ENCODE peak calls at places on chromosome 22, in six cellular contexts. E is mucosa of descending colon, A is bronchial epithelial cell, O is lower lobe of right lung, W is progenitor cell of endocrine pancreas, U is IMR-90. D is an unnamed sample.

GRCh38 chr22:33844273-33844672 is 76.0 kb downstream of the LARGE1 start:
- DNase-seq in E (no peak), A (no peak), O (no peak), W (no peak), U (no peak), D (no peak)

GRCh38 chr22:24526191-24526590 is 28.7 kb downstream of the GUCD1 start:
- DNase-seq in E (no peak), A (no peak), O (no peak), W (no peak), U (peak; percentile 17), D (no peak)

GRCh38 chr22:42357221-42357620 is 75.0 kb downstream of the NFAM1 start:
- DNase-seq in E (no peak), A (peak; percentile 50), O (no peak), W (no peak), U (no peak), D (no peak)

GRCh38 chr22:48444320-48445112 is 1383.2 kb downstream of the BRD1 start:
- DNase-seq in E (no peak), A (no peak), O (peak; percentile 27), W (no peak), U (no peak), D (no peak)

GRCh38 chr22:24402460-24403192 is 24.8 kb upstream of the ADORA2A start:
- DNase-seq in E (peak; percentile 76), A (peak; percentile 94), O (no peak), W (no peak), U (peak; percentile 94), D (no peak)

GRCh38 chr22:45510376-45511232 is 7.9 kb downstream of the FBLN1 start:
- DNase-seq in E (peak; percentile 33), A (no peak), O (no peak), W (no peak), U (no peak), D (no peak)

GRCh38 chr22:19059481-19060278 is 62.5 kb downstream of the DGCR2 start:
- DNase-seq in E (no peak), A (no peak), O (peak; percentile 28), W (no peak), U (no peak), D (no peak)

GRCh38 chr22:44870021-44870420 is 117.6 kb downstream of the ARHGAP8 start:
- DNase-seq in E (peak; percentile 25), A (peak; percentile 75), O (no peak), W (no peak), U (peak; percentile 49), D (no peak)

GRCh38 chr22:46024136-46024840 is 47.3 kb upstream of the WNT7B start:
- DNase-seq in E (no peak), A (no peak), O (peak; percentile 14), W (no peak), U (no peak), D (no peak)

GRCh38 chr22:20305894-20306645 is 13.8 kb downstream of the DGCR6L start:
- DNase-seq in E (peak; percentile 40), A (no peak), O (peak; percentile 24), W (no peak), U (no peak), D (no peak)

GRCh38 chr22:48805516-48805915 is 1022.2 kb downstream of the BRD1 start:
- DNase-seq in E (no peak), A (no peak), O (no peak), W (no peak), U (no peak), D (no peak)

GRCh38 chr22:38350444-38351359 is 33.5 kb upstream of the CSNK1E start:
- DNase-seq in E (peak; percentile 29), A (no peak), O (no peak), W (no peak), U (no peak), D (no peak)

GRCh38 chr22:22865311-22866072 is 22.1 kb upstream of the IGLL5 start:
- DNase-seq in E (no peak), A (no peak), O (no peak), W (no peak), U (no peak), D (no peak)

GRCh38 chr22:20221421-20222340 is 46.4 kb downstream of the RTN4R start:
- DNase-seq in E (no peak), A (no peak), O (no peak), W (no peak), U (no peak), D (no peak)

GRCh38 chr22:19052941-19053551 is 69.2 kb downstream of the DGCR2 start:
- DNase-seq in E (no peak), A (no peak), O (peak; percentile 3), W (no peak), U (no peak), D (no peak)

GRCh38 chr22:40951795-40952602 is 821 bp downstream of the RBX1 start:
- DNase-seq in E (no peak), A (peak; percentile 17), O (no peak), W (no peak), U (peak; percentile 15), D (no peak)

GRCh38 chr22:42608481-42609361 is 6.0 kb downstream of the POLDIP3 start:
- DNase-seq in E (no peak), A (peak; percentile 39), O (no peak), W (no peak), U (peak; percentile 76), D (no peak)

GRCh38 chr22:18731075-18731666 is 119.5 kb upstream of the RIMBP3 start:
- DNase-seq in E (no peak), A (no peak), O (no peak), W (no peak), U (no peak), D (no peak)

DNA sequence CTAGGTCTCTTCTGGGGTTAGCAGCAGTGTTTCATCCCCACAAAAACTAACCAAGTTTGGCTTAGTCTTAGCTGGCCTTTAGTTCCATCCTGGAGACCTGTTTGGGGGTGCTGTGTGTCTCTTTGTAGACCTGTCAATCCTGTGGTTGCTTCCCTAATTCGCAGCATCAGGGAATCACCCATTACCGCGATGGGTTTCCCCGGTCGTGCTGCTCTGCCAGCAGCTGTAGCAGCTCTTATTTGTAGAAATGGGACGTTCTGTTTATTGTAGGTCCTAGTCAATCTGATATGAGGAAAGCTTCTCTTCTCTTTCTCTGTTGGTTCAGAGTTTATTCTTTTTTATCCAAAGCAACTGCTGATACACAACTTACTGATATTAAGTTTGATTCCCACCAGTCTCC is 91.6 kb downstream of the CECR2 start:
- DNase-seq in E (no peak), A (no peak), O (no peak), W (no peak), U (no peak), D (no peak)
- TF ChIP-seq CTCF in E (no peak), A (no peak), O (no peak), W (no peak), U (no peak), D (no peak)

DNA sequence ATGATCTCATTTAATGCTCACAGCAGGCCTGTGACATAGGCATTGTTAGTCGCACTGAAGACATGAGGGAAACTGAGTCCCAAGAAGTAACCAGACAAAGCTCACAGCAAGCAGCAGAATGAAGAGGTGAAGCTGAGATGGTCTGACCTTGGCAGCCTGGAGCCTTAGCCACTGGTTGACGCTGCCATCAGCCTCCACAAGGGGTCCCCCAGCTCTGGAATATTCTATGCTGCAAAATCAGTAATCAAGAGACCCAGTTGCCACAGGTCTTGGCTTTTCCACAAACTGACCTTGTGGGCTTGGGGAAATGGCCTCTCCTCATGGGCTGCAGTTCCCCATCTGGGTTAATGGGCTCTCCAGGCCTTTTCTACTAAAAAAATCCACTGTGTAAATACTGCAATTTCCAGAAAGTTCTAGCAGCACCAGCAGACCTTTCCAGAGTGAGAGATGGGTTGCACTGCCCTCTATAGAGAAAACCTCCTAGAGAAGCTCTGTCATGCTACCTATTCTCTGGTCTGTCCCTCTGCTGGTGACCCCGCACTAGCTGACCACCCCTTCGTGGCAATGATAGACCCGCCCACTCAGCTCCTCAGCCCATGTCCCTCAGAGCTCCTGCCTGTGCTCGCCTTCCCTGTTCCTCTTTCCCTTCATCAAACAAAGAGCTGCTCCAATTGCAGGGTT is 22.6 kb upstream of the ISX start:
- DNase-seq in E (no peak), A (no peak), O (no peak), W (no peak), U (no peak), D (peak; percentile 34)
- TF ChIP-seq CTCF in E (peak; percentile 26), A (no peak), O (no peak), W (no peak), U (no peak), D (peak; percentile 22)

GRCh38 chr22:50274311-50274710 is 4.1 kb upstream of the MAPK11 start:
- DNase-seq in E (no peak), A (no peak), O (no peak), W (no peak), U (peak; percentile 54), D (no peak)
- TF ChIP-seq CTCF in E (no peak), A (peak; percentile 50), O (no peak), W (peak; percentile 46), U (peak; percentile 36), D (no peak)

DNA sequence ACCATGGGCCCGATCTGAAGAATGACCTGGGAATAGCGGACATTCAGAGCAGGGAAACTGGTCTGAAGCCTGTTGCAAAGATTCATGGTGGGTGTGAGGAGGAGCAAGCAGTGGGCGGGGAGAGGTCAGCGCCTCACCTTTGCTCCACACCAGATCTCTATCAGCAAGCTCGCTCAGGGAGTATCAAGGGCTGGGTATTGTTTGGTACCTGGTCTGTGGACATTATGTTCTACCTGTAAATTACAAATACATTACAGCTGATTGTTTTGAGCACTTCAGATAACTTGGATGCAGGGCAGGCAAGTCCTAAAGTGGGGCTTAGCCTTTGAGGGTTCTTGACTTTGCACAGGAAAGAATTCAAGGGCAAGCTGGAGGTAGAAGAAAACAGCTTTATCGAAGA is 10.8 kb upstream of the SEC14L4 start:
- DNase-seq in E (no peak), A (no peak), O (no peak), W (no peak), U (no peak), D (no peak)
- TF ChIP-seq CTCF in E (no peak), A (no peak), O (no peak), W (no peak), U (no peak), D (no peak)

DNA sequence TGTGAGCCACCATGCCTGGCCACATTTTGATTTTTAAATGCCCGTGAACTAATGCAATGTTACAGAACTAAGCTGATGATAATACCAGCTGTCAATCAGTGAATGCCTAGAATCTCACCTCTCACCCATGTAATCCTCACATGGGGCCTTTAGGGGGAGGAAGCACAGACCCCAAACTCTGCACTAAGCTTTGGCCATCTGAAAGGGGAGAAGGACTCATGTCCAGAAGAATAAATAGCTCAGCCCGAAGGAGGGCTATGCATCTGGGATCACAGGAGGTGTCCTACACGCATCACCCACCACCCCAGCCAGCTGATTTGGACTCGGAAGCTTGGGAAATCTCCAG is 36.0 kb upstream of the YPEL1 start:
- DNase-seq in E (no peak), A (no peak), O (no peak), W (no peak), U (no peak), D (no peak)
- TF ChIP-seq CTCF in E (no peak), A (no peak), O (no peak), W (no peak), U (no peak), D (no peak)